ENCODE peak calls at places on chromosomes 13 and 19, in six cellular contexts. K is GM23248, J is GM23338, N is IMR-90, D is A549, B is adrenal gland. H is an unnamed sample.

GRCh38 chr19:53333071-53333465 is 481 bp upstream of the ZNF845 start:
- DNase-seq in K (peak; percentile 73), J (peak; percentile 82), N (no peak), D (no peak), B (peak; percentile 62), H (no peak)

GRCh38 chr19:16019691-16020448 is 56.4 kb upstream of the TPM4 start:
- DNase-seq in K (no peak), J (no peak), N (no peak), D (no peak), B (no peak), H (no peak)

GRCh38 chr13:113602291-113602970 is 17.9 kb downstream of the TFDP1 start:
- DNase-seq in K (no peak), J (no peak), N (no peak), D (no peak), B (no peak), H (no peak)

GRCh38 chr13:95833713-95834112 is 156.8 kb downstream of the DNAJC3 start:
- DNase-seq in K (peak; percentile 42), J (no peak), N (peak; percentile 11), D (peak; percentile 6), B (no peak), H (no peak)

GRCh38 chr19:12786149-12786870 is 5.0 kb upstream of the JUNB start:
- DNase-seq in K (no peak), J (no peak), N (no peak), D (peak; percentile 31), B (peak; percentile 74), H (no peak)

GRCh38 chr19:7063339-7063738 is 4.9 kb upstream of the MBD3L3 start:
- DNase-seq in K (no peak), J (peak; percentile 4), N (no peak), D (no peak), B (no peak), H (no peak)

GRCh38 chr13:99971576-99972189 is at the start of gene ZIC5:
- DNase-seq in K (no peak), J (peak; percentile 93), N (no peak), D (peak; percentile 85), B (no peak), H (peak; percentile 10)

GRCh38 chr19:47778954-47779351 is 450 bp downstream of the SELENOW start:
- DNase-seq in K (peak; percentile 58), J (no peak), N (no peak), D (no peak), B (no peak), H (no peak)

GRCh38 chr19:34505321-34506025 is 23.9 kb downstream of the WTIP start:
- DNase-seq in K (no peak), J (no peak), N (no peak), D (no peak), B (no peak), H (no peak)

GRCh38 chr19:33440241-33440640 is 66.7 kb downstream of the CEBPG start:
- DNase-seq in K (no peak), J (no peak), N (no peak), D (no peak), B (no peak), H (no peak)

DNA sequence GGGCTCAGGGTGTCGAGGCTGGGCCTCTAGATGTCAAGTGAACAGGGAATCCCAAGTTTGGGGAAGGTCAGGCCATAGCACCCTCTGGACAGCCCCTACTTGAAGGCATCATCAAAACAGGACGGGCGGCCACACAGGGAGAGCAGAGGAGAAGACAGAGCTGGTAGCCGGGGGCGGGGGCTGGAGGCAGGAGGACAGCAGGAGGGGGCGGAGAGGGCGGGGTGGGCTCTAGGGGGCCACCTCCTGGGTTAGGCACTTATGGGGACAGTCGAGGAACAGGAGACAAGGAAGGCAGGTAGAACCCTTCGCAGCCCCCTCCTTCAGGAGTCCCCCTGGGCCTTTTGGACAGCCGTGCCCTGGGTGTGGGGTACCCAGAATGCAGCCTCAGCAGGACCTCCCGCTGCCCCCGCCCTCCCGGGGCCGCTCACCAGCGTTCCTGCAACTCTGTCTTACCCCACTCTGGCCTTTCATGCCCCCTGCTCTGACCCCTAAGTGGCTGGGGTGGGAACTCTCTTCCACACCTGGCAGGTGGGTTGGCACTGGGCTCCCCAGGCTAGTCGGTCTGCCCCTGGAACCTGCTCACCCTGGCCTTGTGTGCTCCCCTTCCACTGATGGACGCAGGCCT is 5.8 kb downstream of the SSBP4 start:
- DNase-seq in K (no peak), J (no peak), N (no peak), D (no peak), B (no peak), H (no peak)
- H3K4me1 ChIP-seq in K (peaks cover 42% of the 10 kb centered on the region), J (peaks cover 18% of the 10 kb centered on the region), N (peaks cover 20% of the 10 kb centered on the region), D (peaks cover 43% of the 10 kb centered on the region), B (peaks cover 22% of the 10 kb centered on the region), H (peaks cover 8% of the 10 kb centered on the region)

GRCh38 chr19:51366050-51366998 is at the start of gene ETFB:
- DNase-seq in K (peak; percentile 99), J (peak; percentile 100), N (peak; percentile 96), D (peak; percentile 99), B (peak; percentile 99), H (peak; percentile 99)

GRCh38 chr19:51366999-51367564 is 894 bp upstream of the ETFB start:
- DNase-seq in K (peak; percentile 52), J (no peak), N (no peak), D (no peak), B (no peak), H (no peak)

GRCh38 chr19:51367565-51368365 is 1.0 kb downstream of the CLDND2 start:
- DNase-seq in K (peak; percentile 99), J (peak; percentile 99), N (peak; percentile 98), D (peak; percentile 99), B (peak; percentile 99), H (peak; percentile 98)

GRCh38 chr19:51370230-51370629 is 1.4 kb upstream of the CLDND2 start:
- DNase-seq in K (no peak), J (no peak), N (no peak), D (no peak), B (no peak), H (no peak)

DNA sequence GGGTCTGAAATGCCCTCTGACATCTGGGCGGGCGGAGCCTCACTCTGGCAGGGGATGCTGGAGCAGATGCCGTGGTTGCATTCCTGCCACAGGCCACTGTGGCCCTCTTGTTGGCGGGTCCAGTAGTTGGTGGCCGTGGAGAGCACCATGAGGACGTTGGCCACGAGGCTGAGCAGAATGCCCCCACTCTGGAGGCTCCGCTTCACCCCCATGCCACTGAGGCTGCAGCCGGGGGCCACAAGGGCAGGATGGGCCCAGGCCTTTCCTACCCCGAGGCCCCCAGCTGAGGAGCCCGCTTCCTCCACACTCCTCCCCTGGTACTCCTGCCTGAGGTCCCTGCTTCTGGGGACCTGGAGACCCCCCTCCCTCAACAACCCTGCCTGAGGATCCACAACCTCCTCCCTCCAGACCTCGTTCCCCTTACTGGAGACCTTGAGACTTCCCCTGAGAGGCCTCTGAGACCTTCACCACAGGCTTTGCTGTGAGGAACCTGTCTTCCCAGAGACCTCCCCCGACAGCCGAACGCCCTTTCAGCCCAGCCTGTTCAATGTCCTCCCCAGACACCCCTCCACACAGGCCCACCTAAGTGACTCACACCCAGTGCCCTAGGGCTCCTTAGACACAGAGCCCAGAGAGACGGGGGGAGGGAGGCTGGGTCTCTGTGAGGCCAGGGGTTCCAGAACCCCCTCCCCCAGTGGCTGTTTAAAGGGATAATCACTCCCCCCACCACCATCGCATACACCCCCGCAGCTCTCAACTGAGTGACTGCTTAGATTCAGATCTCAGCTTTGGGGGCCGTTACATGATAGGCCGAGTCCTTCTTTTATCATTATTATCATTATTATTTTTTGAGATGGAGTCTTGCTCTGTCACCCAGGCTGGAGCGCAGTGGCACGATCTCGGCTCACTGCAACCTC is at the start of gene CLDND2:
- DNase-seq in K (no peak), J (no peak), N (no peak), D (no peak), B (no peak), H (no peak)
- H3K4me1 ChIP-seq in K (peaks cover 10% of the 10 kb centered on the region), J (peaks cover 15% of the 10 kb centered on the region), N (peaks cover 11% of the 10 kb centered on the region), D (peaks cover 25% of the 10 kb centered on the region), B (peaks cover 16% of the 10 kb centered on the region), H (peaks cover 4% of the 10 kb centered on the region)

DNA sequence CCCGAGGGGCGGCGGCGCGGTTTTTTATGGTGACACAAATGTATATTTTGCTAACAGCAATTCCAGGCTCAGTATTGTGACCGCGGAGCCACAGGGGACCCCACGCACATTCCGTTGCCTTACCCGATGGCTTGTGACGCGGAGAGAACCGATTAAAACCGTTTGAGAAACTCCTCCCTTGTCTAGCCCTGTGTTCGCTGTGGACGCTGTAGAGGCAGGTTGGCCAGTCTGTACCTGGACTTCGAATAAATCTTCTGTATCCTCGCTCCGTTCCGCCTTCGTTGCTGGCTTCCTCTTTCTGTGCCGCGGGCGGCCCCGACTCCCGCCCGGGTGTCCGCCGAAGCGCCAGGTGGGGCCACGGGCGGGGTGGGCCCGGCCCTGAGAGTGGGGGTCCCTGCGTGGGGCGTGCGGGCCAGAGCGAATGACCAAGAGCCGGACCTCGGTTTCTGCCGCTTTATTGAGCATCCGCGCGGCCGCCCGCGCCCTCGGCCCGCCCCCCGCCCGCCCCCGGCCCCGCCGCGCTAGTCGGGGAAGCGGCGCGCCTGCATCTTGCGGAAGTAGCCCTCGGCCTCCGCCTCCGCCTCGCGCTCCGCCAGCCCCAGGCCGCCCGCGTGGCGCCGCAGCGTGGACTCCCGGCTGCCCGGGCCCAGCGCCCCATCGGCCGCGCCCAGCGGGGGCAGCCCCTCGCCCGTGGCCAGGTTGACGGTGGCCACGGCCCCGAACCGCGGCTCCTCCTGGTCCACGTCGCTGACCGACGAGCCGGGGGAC is 9.5 kb downstream of the PLPPR3 start:
- DNase-seq in K (no peak), J (peak; percentile 53), N (no peak), D (no peak), B (no peak), H (no peak)
- H3K4me1 ChIP-seq in K (no peaks in the 10 kb centered on the region), J (no peaks in the 10 kb centered on the region), N (no peaks in the 10 kb centered on the region), D (no peaks in the 10 kb centered on the region), B (no peaks in the 10 kb centered on the region), H (no peaks in the 10 kb centered on the region)

GRCh38 chr19:805161-805561 is 7.9 kb downstream of the PTBP1 start:
- DNase-seq in K (no peak), J (no peak), N (no peak), D (no peak), B (no peak), H (no peak)

GRCh38 chr19:804419-805160 is 7.3 kb downstream of the PTBP1 start:
- DNase-seq in K (no peak), J (no peak), N (no peak), D (no peak), B (no peak), H (no peak)

GRCh38 chr19:802888-803561 is 5.8 kb downstream of the PTBP1 start:
- DNase-seq in K (no peak), J (peak; percentile 12), N (no peak), D (no peak), B (no peak), H (no peak)

GRCh38 chr19:802497-802887 is 5.2 kb downstream of the PTBP1 start:
- DNase-seq in K (peak; percentile 48), J (peak; percentile 25), N (no peak), D (no peak), B (no peak), H (no peak)

DNA sequence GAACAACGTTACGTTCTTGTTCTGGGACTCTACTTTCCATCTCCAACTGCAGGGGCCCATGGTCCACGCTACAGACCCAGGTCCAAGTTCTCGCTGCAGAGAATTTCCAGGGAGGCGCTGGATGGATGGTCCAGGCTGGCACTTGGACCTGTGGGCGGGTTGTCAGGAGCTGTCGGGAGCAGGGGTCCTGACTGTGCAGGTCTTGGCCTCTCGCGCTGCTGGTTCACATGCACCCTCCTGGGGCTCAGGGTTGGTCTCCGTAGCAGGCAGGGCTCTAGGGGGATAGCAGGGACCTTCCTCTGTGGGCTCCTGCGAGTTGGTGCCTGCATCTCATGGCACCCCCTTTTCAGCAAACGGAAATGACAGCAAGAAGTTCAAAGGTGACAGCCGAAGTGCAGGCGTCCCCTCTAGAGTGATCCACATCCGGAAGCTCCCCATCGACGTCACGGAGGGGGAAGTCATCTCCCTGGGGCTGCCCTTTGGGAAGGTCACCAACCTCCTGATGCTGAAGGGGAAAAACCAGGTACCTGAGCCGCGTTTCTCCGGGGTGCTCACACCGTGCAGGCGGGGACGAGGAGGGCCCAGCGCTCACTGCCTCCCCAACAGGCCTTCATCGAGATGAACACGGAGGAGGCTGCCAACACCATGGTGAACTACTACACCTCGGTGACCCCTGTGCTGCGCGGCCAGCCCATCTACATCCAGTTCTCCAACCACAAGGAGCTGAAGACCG is 6.6 kb downstream of the PTBP1 start:
- DNase-seq in K (no peak), J (no peak), N (no peak), D (no peak), B (no peak), H (no peak)
- H3K4me1 ChIP-seq in K (peaks cover 27% of the 10 kb centered on the region), J (peaks cover 30% of the 10 kb centered on the region), N (peaks cover 30% of the 10 kb centered on the region), D (peaks cover 42% of the 10 kb centered on the region), B (peaks cover 39% of the 10 kb centered on the region), H (peaks cover 30% of the 10 kb centered on the region)